ENCODE peak calls at places on chromosomes 3 and 15, in seven cellular contexts. N is lung, W is BE2C, T is foreskin fibroblast, C is Calu3, P is tibial artery, M is A549. X is an unnamed sample.
A peak's percentile ranks its signal among the peaks of the same experiment; 100 is the strongest.

GRCh38 chr3:14290631-14291385 is 111.6 kb upstream of the SLC6A6 start:
- DNase-seq in N (no peak), W (no peak), T (peak; percentile 41), C (no peak), P (no peak), M (no peak), X (no peak)

GRCh38 chr15:58065011-58065444 is 483 bp downstream of the ALDH1A2 start:
- DNase-seq in N (no peak), W (peak; percentile 9), T (peak; percentile 28), C (peak; percentile 60), P (no peak), M (no peak), X (no peak)

GRCh38 chr3:132321321-132321720 is 4.1 kb downstream of the ACP3 start:
- DNase-seq in N (no peak), W (no peak), T (no peak), C (no peak), P (no peak), M (no peak), X (no peak)

GRCh38 chr15:70509282-70510272 is 253.8 kb downstream of the UACA start:
- DNase-seq in N (no peak), W (no peak), T (no peak), C (no peak), P (no peak), M (no peak), X (no peak)

GRCh38 chr15:58399737-58400136 is 32.1 kb upstream of the LIPC start:
- DNase-seq in N (no peak), W (no peak), T (no peak), C (no peak), P (no peak), M (no peak), X (no peak)

GRCh38 chr15:78067328-78068241 is 9.9 kb downstream of the TBC1D2B start:
- DNase-seq in N (no peak), W (peak; percentile 80), T (peak; percentile 51), C (no peak), P (no peak), M (no peak), X (no peak)

GRCh38 chr3:13901935-13902584 is 22.2 kb upstream of the WNT7A start:
- DNase-seq in N (no peak), W (no peak), T (no peak), C (no peak), P (no peak), M (no peak), X (no peak)

GRCh38 chr15:34239151-34239761 is 14.4 kb downstream of the EMC4 start:
- DNase-seq in N (no peak), W (no peak), T (peak; percentile 93), C (no peak), P (no peak), M (peak; percentile 68), X (no peak)

GRCh38 chr3:69271098-69271497 is 114.8 kb downstream of the FRMD4B start:
- DNase-seq in N (no peak), W (no peak), T (no peak), C (no peak), P (no peak), M (no peak), X (no peak)

GRCh38 chr15:41416162-41416741 is 643 bp upstream of the RTF1 start:
- DNase-seq in N (no peak), W (no peak), T (no peak), C (no peak), P (no peak), M (no peak), X (no peak)

GRCh38 chr15:73632670-73633058 is 525 bp downstream of the NPTN start:
- DNase-seq in N (peak; percentile 41), W (peak; percentile 26), T (no peak), C (no peak), P (peak; percentile 24), M (no peak), X (no peak)

GRCh38 chr3:42572278-42572677 is 9.5 kb downstream of the SEC22C start:
- DNase-seq in N (no peak), W (peak; percentile 51), T (peak; percentile 55), C (peak; percentile 63), P (no peak), M (peak; percentile 51), X (no peak)

GRCh38 chr3:43909149-43909548 is 218.4 kb downstream of the ABHD5 start:
- DNase-seq in N (no peak), W (no peak), T (no peak), C (no peak), P (no peak), M (no peak), X (no peak)

GRCh38 chr3:48997714-48998637 is 7.9 kb downstream of the P4HTM start:
- DNase-seq in N (no peak), W (peak; percentile 82), T (no peak), C (no peak), P (no peak), M (no peak), X (no peak)

GRCh38 chr3:126464494-126464893 is 11.2 kb downstream of the ZXDC start:
- DNase-seq in N (no peak), W (no peak), T (no peak), C (no peak), P (peak; percentile 17), M (no peak), X (no peak)

GRCh38 chr15:69957175-69957574 is 140.5 kb downstream of the TLE3 start:
- DNase-seq in N (no peak), W (no peak), T (no peak), C (peak; percentile 11), P (no peak), M (no peak), X (no peak)

GRCh38 chr3:124429129-124429815 is 301.0 kb upstream of the UMPS start:
- DNase-seq in N (no peak), W (no peak), T (peak; percentile 57), C (peak; percentile 14), P (no peak), M (peak; percentile 10), X (no peak)

DNA sequence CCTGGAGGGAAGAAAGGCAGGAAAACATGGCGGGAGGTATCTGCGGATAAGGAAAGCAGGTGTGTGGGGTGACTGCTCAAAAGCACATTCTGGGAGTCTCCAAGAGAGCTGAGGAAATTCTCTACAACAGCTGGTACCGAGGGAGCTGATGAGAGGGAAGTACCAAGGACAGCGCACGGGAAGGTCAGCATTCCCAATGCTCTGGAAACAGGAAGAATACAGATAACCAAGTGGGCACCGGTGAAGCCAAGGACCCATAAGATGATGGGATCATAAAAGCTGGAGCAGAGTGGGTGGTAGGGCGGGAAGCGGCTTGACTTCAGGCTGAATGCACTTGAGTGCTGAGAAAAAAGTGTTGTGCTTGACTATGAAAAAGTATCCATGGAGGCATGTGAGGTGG is 215.3 kb downstream of the NR1D2 start:
- DNase-seq in N (no peak), W (no peak), T (peak; percentile 61), C (no peak), P (no peak), M (no peak), X (no peak)
- TF ChIP-seq CTCF in N (no peak), W (no peak), T (no peak), C (no peak), P (no peak), M (no peak), X (no peak)

GRCh38 chr3:16410659-16411058 is 102.8 kb downstream of the RFTN1 start:
- DNase-seq in N (peak; percentile 61), W (no peak), T (no peak), C (no peak), P (no peak), M (no peak), X (no peak)
- TF ChIP-seq CTCF in N (no peak), W (no peak), T (no peak), C (no peak), P (no peak), M (no peak), X (no peak)

GRCh38 chr3:76726034-76726433 is 313.9 kb upstream of the ROBO2 start:
- DNase-seq in N (no peak), W (no peak), T (no peak), C (no peak), P (no peak), M (no peak), X (no peak)

GRCh38 chr3:76731471-76731870 is 308.4 kb upstream of the ROBO2 start:
- DNase-seq in N (no peak), W (no peak), T (no peak), C (no peak), P (no peak), M (no peak), X (no peak)

GRCh38 chr3:76724075-76724474 is 315.8 kb upstream of the ROBO2 start:
- DNase-seq in N (no peak), W (peak; percentile 18), T (no peak), C (no peak), P (no peak), M (no peak), X (no peak)

GRCh38 chr3:76724706-76725105 is 315.2 kb upstream of the ROBO2 start:
- DNase-seq in N (no peak), W (peak; percentile 26), T (no peak), C (no peak), P (no peak), M (no peak), X (no peak)

GRCh38 chr3:76728411-76728810 is 311.5 kb upstream of the ROBO2 start:
- DNase-seq in N (no peak), W (no peak), T (peak; percentile 1), C (no peak), P (no peak), M (no peak), X (no peak)
- TF ChIP-seq CTCF in N (no peak), W (peak; percentile 35), T (no peak), C (no peak), P (no peak), M (no peak), X (no peak)

GRCh38 chr3:52820741-52821140 is 9.7 kb downstream of the ITIH4 start:
- DNase-seq in N (no peak), W (peak; percentile 23), T (peak; percentile 41), C (peak; percentile 49), P (no peak), M (peak; percentile 40), X (no peak)
- TF ChIP-seq CTCF in N (no peak), W (peak; percentile 57), T (peak; percentile 57), C (peak; percentile 74), P (peak; percentile 42), M (peak; percentile 29), X (peak; percentile 56)

GRCh38 chr3:149717391-149718056 is 34.8 kb downstream of the COMMD2 start:
- DNase-seq in N (peak; percentile 39), W (peak; percentile 49), T (peak; percentile 87), C (peak; percentile 74), P (peak; percentile 66), M (peak; percentile 31), X (no peak)
- TF ChIP-seq CTCF in N (peak; percentile 24), W (peak; percentile 81), T (peak; percentile 68), C (peak; percentile 72), P (peak; percentile 73), M (peak; percentile 85), X (peak; percentile 84)

DNA sequence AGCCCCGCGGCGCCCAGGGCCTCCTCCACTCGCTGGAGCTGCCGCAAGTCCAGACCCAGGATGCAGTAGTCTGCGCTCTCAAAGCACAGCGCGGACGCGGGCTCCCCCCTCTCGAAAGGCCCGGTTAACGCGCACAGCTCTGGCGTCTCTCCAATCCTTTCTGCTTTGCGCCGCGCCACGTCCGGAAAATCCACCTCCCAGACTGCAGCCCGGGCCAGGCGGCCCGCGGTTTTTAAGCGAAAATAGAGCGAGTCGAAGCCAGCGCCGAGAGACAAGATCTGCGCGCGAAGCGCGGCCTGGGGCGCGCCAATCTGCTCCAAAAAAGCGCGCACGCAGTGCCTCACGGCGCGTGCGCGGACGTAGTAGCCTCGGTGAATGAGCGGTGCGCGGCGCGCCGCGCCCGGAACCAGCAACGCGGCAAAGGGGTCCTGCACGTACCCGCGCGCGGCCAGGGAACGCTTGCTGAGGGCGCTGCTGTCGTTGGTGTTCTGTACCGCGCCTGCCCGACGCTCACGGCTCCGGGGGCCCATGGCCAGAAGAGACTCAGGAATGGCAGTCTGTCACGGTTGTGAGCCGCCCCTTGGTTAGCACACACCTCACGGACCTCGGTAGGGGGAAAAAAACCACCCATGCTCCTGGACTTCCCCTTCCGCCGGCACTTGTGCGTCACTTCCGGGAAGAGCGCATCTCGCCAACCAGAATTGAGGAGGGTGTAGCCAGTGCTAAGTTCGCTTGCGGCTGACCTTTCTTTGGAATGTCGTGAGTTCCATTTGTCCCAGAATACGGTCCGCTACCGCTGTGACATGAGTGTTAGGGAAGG is at the start of gene LCMT2:
- DNase-seq in N (peak; percentile 94), W (peak; percentile 91), T (peak; percentile 97), C (peak; percentile 75), P (peak; percentile 90), M (peak; percentile 75), X (peak; percentile 93)
- TF ChIP-seq CTCF in N (no peak), W (no peak), T (no peak), C (no peak), P (no peak), M (no peak), X (no peak)

X was measured in osteocyte.